ENCODE peak calls at places on chromosomes 13 and 19, in seven cellular contexts. O is activated T-helper 1 cell treated with Interleukin-2 at 50 U/mL for 16 hours, R is adipocyte, V is AG09319, Q is NCI-H2029, K is psoas muscle, C is frontal cortex. S is an unnamed sample.

GRCh38 chr13:106530907-106531520 is 4.4 kb downstream of the EFNB2 start:
- DNase-seq in V (no peak), R (no peak), Q (no peak), K (no peak), O (no peak), C (no peak), S (no peak)

GRCh38 chr13:25345555-25345954 is 26.2 kb upstream of the ATP8A2 start:
- DNase-seq in V (no peak), K (no peak), O (no peak), Q (no peak), R (no peak), C (no peak), S (no peak)

GRCh38 chr19:53123400-53123799 is 9.3 kb downstream of the ZNF415 start:
- DNase-seq in R (no peak), C (no peak), Q (no peak), V (no peak), K (no peak), O (no peak), S (no peak)

GRCh38 chr19:56637976-56638555 is 4.9 kb upstream of the SMIM17 start:
- DNase-seq in O (no peak), V (no peak), C (peak; percentile 72), K (no peak), R (peak; percentile 84), Q (no peak), S (no peak)

GRCh38 chr13:51360489-51360888 is 21.0 kb downstream of the SERPINE3 start:
- DNase-seq in O (no peak), C (no peak), Q (no peak), K (no peak), R (no peak), V (no peak), S (no peak)

GRCh38 chr19:49534632-49535385 is 7.0 kb downstream of the RCN3 start:
- DNase-seq in K (no peak), R (no peak), Q (no peak), C (no peak), V (no peak), O (no peak), S (no peak)

GRCh38 chr13:19083340-19083739 is 98.3 kb downstream of the TUBA3C start:
- DNase-seq in C (no peak), O (no peak), K (no peak), R (no peak), V (no peak), Q (no peak), S (no peak)

GRCh38 chr13:67619346-67619745 is 389.2 kb upstream of the PCDH9 start:
- DNase-seq in R (peak; percentile 60), C (no peak), K (no peak), V (no peak), O (no peak), Q (no peak), S (no peak)

S was measured in GM18507.